ENCODE peak calls at places on chromosomes 6 and 20, in seven cellular contexts. D is ureter; E is colonic mucosa; U is effector memory CD4-positive, alpha-beta T cell; M is stimulated activated naive CD8-positive, alpha-beta T cell treated with anti-CD3 and anti-CD28 coated beads, Interleukin-15, Interleukin-2, amounts not matched to agents 100 U/mL and 50 U/mL, for 24 hours; F is SW 1271; H is GM12865. A is an unnamed sample.

GRCh38 chr20:3658708-3659491 is 4.3 kb downstream of the GFRA4 start:
- DNase-seq in M (no peak), H (peak), F (no peak), U (no peak), D (no peak), E (no peak), A (no peak)

GRCh38 chr6:150723857-150724256 is 124.2 kb downstream of the PLEKHG1 start:
- DNase-seq in H (no peak), D (no peak), M (no peak), F (no peak), U (no peak), E (no peak), A (no peak)

GRCh38 chr6:33017694-33018353 is 8.4 kb upstream of the HLA-DOA start:
- DNase-seq in H (no peak), D (no peak), U (no peak), M (no peak), F (no peak), E (no peak), A (no peak)

GRCh38 chr6:48626421-48626820 is 515.4 kb upstream of the PTCHD4 start:
- DNase-seq in E (no peak), U (no peak), D (no peak), M (no peak), F (no peak), H (no peak), A (no peak)

GRCh38 chr6:74991573-74992332 is 214.1 kb downstream of the COL12A1 start:
- DNase-seq in U (no peak), F (no peak), M (no peak), E (no peak), D (no peak), H (no peak), A (no peak)

GRCh38 chr6:100366419-100366818 is 98.3 kb downstream of the SIM1 start:
- DNase-seq in M (no peak), E (no peak), H (no peak), F (no peak), D (no peak), U (no peak), A (no peak)

GRCh38 chr6:111585241-111585968 is 20.3 kb downstream of the TRAF3IP2 start:
- DNase-seq in D (no peak), M (no peak), U (no peak), H (no peak), E (no peak), F (no peak), A (no peak)

GRCh38 chr6:137399949-137400443 is 94.2 kb downstream of the OLIG3 start:
- DNase-seq in U (no peak), H (peak), F (no peak), M (no peak), E (no peak), D (no peak), A (no peak)

GRCh38 chr6:23176883-23177282 is 607.5 kb downstream of the HDGFL1 start:
- DNase-seq in M (no peak), E (no peak), U (no peak), D (no peak), F (no peak), H (peak), A (no peak)

GRCh38 chr6:135185483-135185882 is 4.4 kb downstream of the MYB start:
- DNase-seq in F (no peak), M (no peak), D (peak), H (no peak), E (no peak), U (no peak), A (no peak)

GRCh38 chr6:169289671-169290408 is 36.2 kb upstream of the THBS2 start:
- DNase-seq in M (no peak), F (no peak), U (no peak), D (no peak), E (no peak), H (no peak), A (no peak)

GRCh38 chr20:631091-631490 is 21.0 kb upstream of the TCF15 start:
- DNase-seq in U (no peak), E (no peak), D (no peak), M (no peak), H (no peak), F (no peak), A (no peak)

GRCh38 chr6:29708432-29709177 is 14.6 kb upstream of the HLA-F start:
- DNase-seq in D (no peak), M (peak), E (no peak), U (peak), F (no peak), H (peak), A (no peak)

GRCh38 chr6:4349323-4349722 is 213.9 kb upstream of the ECI2 start:
- DNase-seq in H (no peak), U (no peak), E (no peak), F (no peak), D (no peak), M (no peak), A (no peak)

GRCh38 chr6:40410792-40411191 is 176.4 kb downstream of the LRFN2 start:
- DNase-seq in H (no peak), M (no peak), E (no peak), F (no peak), D (no peak), U (no peak), A (no peak)

GRCh38 chr6:64224819-64225218 is 589.2 kb downstream of the PHF3 start:
- DNase-seq in E (no peak), H (no peak), M (no peak), U (no peak), D (no peak), F (no peak), A (no peak)

GRCh38 chr20:32477594-32478512 is 107.3 kb downstream of the NOL4L start:
- DNase-seq in E (peak), D (no peak), M (no peak), U (no peak), H (no peak), F (no peak), A (no peak)

GRCh38 chr6:117265425-117266266 is at the start of gene VGLL2:
- DNase-seq in H (no peak), D (peak), M (no peak), E (peak), F (peak), U (no peak), A (no peak)

GRCh38 chr20:59526242-59527225 is 77.8 kb upstream of the PHACTR3 start:
- DNase-seq in M (no peak), F (no peak), H (no peak), D (no peak), E (no peak), U (no peak), A (no peak)

GRCh38 chr6:78947962-78948361 is 80.6 kb downstream of the IRAK1BP1 start:
- DNase-seq in D (no peak), F (no peak), M (no peak), U (no peak), H (no peak), E (no peak), A (peak)

GRCh38 chr20:47286681-47287080 is 69.8 kb downstream of the ZMYND8 start:
- DNase-seq in F (no peak), U (no peak), H (no peak), D (no peak), M (no peak), E (no peak), A (no peak)

GRCh38 chr6:21971540-21971939 is 325.3 kb downstream of the PRL start:
- DNase-seq in F (no peak), H (no peak), E (no peak), U (no peak), D (no peak), M (no peak), A (no peak)

GRCh38 chr6:10410214-10410873 is 4.5 kb downstream of the TFAP2A start:
- DNase-seq in M (no peak), F (no peak), D (no peak), E (no peak), U (no peak), H (no peak), A (no peak)

GRCh38 chr20:49293122-49293521 is 15.3 kb upstream of the ZNFX1 start:
- DNase-seq in H (no peak), D (no peak), E (no peak), M (no peak), U (no peak), F (no peak), A (no peak)

A was measured in smooth muscle cell of the brain vasculature.